ENCODE peak calls at places on chromosomes 16 and 17, in seven cellular contexts. Q, X, N, L, I, E and A are unnamed samples.

GRCh38 chr17:72122336-72122667 is 1.5 kb downstream of the SOX9 start:
- DNase-seq in L (no peak), E (no peak), Q (no peak), N (no peak), I (no peak), X (no peak), A (no peak)

GRCh38 chr17:40123811-40124114 is 2.0 kb downstream of the MSL1 start:
- DNase-seq in X (no peak), N (no peak), L (no peak), E (no peak), Q (no peak), I (no peak), A (no peak)

GRCh38 chr16:1089822-1090619 is 6.0 kb downstream of the C1QTNF8 start:
- DNase-seq in N (no peak), L (peak), Q (no peak), X (no peak), E (no peak), I (no peak), A (peak)

GRCh38 chr17:34709108-34709779 is 129.9 kb downstream of the TMEM132E start:
- DNase-seq in E (no peak), L (no peak), I (no peak), Q (no peak), N (no peak), X (no peak), A (no peak)

GRCh38 chr17:19415806-19416775 is 5.1 kb downstream of the RNF112 start:
- DNase-seq in L (no peak), Q (no peak), N (no peak), E (no peak), I (no peak), X (no peak), A (no peak)

GRCh38 chr17:40457369-40457768 is 14.1 kb downstream of the IGFBP4 start:
- DNase-seq in E (no peak), N (no peak), I (no peak), L (no peak), Q (no peak), X (no peak), A (no peak)

GRCh38 chr16:70553645-70554044 is 30.0 kb downstream of the SF3B3 start:
- DNase-seq in L (no peak), E (no peak), X (no peak), N (no peak), Q (peak), I (no peak), A (no peak)

GRCh38 chr17:61400058-61400785 is 579 bp downstream of the TBX2 start:
- DNase-seq in Q (peak), L (no peak), I (no peak), N (no peak), X (no peak), E (no peak), A (no peak)

GRCh38 chr16:56389554-56389953 is 35.8 kb downstream of the AMFR start:
- DNase-seq in L (no peak), N (no peak), Q (peak), I (no peak), X (no peak), E (no peak), A (no peak)

GRCh38 chr17:67280279-67280678 is 35.3 kb upstream of the HELZ start:
- DNase-seq in Q (peak), N (no peak), X (no peak), L (no peak), E (no peak), I (no peak), A (no peak)

GRCh38 chr17:1009411-1010085 is 12.6 kb downstream of the TIMM22 start:
- DNase-seq in L (no peak), Q (no peak), X (no peak), N (no peak), E (no peak), I (peak), A (no peak)

GRCh38 chr16:19781196-19781595 is 63.1 kb downstream of the IQCK start:
- DNase-seq in X (no peak), Q (no peak), I (no peak), L (no peak), N (no peak), E (no peak), A (no peak)

GRCh38 chr16:79932564-79932963 is 332.0 kb upstream of the MAF start:
- DNase-seq in Q (no peak), L (no peak), X (no peak), N (no peak), I (no peak), E (no peak), A (no peak)

GRCh38 chr17:76714822-76715461 is 4.2 kb upstream of the MXRA7 start:
- DNase-seq in L (peak), I (peak), X (peak), E (no peak), Q (peak), N (peak), A (peak)

GRCh38 chr17:60158751-60159478 is 9.1 kb downstream of the CA4 start:
- DNase-seq in Q (no peak), N (no peak), X (no peak), L (no peak), E (no peak), I (no peak), A (no peak)

GRCh38 chr17:63189930-63190329 is 223.9 kb downstream of the TANC2 start:
- DNase-seq in I (no peak), N (no peak), E (no peak), Q (peak), L (no peak), X (no peak), A (no peak)

GRCh38 chr16:14600164-14600563 is 29.9 kb downstream of the PARN start:
- DNase-seq in L (no peak), I (no peak), E (peak), N (no peak), Q (peak), X (peak), A (no peak)

GRCh38 chr16:68800257-68800875 is 43.0 kb upstream of the TANGO6 start:
- DNase-seq in N (peak), E (peak), I (no peak), Q (peak), L (no peak), X (peak), A (no peak)

GRCh38 chr16:80041399-80041798 is 440.9 kb upstream of the MAF start:
- DNase-seq in X (no peak), Q (no peak), I (no peak), N (no peak), E (no peak), L (no peak), A (no peak)

GRCh38 chr17:9728005-9728404 is 63.4 kb downstream of the DHRS7C start:
- DNase-seq in N (no peak), L (no peak), X (no peak), E (no peak), Q (no peak), I (no peak), A (no peak)

GRCh38 chr17:76384987-76385891 is 830 bp downstream of the SPHK1 start:
- DNase-seq in I (peak), E (no peak), X (peak), L (peak), N (peak), Q (no peak), A (peak)

GRCh38 chr16:72300892-72301291 is 128.9 kb upstream of the PMFBP1 start:
- DNase-seq in I (no peak), X (no peak), N (no peak), L (no peak), E (no peak), Q (no peak), A (no peak)

GRCh38 chr16:17396762-17397498 is 73.8 kb downstream of the XYLT1 start:
- DNase-seq in L (no peak), I (no peak), X (no peak), N (peak), E (no peak), Q (peak), A (no peak)

GRCh38 chr17:82297804-82298537 is 19.4 kb downstream of the CD7 start:
- DNase-seq in Q (peak), E (peak), L (peak), N (peak), X (peak), I (peak), A (peak)
- TF ChIP-seq CTCF in Q (no peak), E (no peak), L (no peak), N (no peak), X (no peak), I (no peak), A (no peak)

GRCh38 chr17:65020284-65020683 is 36.3 kb downstream of the GNA13 start:
- DNase-seq in E (no peak), N (no peak), X (peak), L (no peak), Q (peak), I (no peak), A (no peak)

GRCh38 chr17:65022751-65023421 is 33.7 kb downstream of the GNA13 start:
- DNase-seq in N (no peak), Q (peak), X (no peak), E (peak), L (no peak), I (no peak), A (no peak)

GRCh38 chr17:65023791-65024190 is 32.7 kb downstream of the GNA13 start:
- DNase-seq in I (no peak), L (no peak), E (no peak), Q (no peak), X (peak), N (no peak), A (no peak)

GRCh38 chr17:65025288-65025687 is 31.3 kb downstream of the GNA13 start:
- DNase-seq in X (no peak), N (no peak), L (no peak), I (no peak), Q (no peak), E (no peak), A (no peak)

DNA sequence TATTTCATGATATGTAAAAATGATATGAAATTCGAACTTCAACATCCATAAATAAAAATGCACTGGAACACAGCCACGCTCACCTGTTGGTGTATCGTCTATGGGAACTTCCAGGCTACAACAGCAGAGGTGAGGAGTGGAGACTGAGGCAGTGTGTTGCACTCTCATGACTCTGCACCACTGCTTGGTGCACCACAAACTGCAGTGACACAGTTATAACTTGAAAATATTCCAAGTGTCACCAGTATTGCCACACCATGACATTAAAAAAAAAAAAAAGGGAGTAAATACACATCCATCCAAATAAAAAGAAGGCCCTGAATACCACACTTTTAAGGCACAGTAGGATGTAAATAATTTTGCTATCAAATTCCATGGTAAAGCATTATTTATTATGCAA is 34.4 kb downstream of the GNA13 start:
- DNase-seq in I (no peak), N (no peak), E (no peak), Q (no peak), X (peak), L (no peak), A (no peak)
- H3K27ac ChIP-seq in I (no peak), N (no peak), E (no peak), Q (no peak), X (no peak), L (no peak), A (no peak)

DNA sequence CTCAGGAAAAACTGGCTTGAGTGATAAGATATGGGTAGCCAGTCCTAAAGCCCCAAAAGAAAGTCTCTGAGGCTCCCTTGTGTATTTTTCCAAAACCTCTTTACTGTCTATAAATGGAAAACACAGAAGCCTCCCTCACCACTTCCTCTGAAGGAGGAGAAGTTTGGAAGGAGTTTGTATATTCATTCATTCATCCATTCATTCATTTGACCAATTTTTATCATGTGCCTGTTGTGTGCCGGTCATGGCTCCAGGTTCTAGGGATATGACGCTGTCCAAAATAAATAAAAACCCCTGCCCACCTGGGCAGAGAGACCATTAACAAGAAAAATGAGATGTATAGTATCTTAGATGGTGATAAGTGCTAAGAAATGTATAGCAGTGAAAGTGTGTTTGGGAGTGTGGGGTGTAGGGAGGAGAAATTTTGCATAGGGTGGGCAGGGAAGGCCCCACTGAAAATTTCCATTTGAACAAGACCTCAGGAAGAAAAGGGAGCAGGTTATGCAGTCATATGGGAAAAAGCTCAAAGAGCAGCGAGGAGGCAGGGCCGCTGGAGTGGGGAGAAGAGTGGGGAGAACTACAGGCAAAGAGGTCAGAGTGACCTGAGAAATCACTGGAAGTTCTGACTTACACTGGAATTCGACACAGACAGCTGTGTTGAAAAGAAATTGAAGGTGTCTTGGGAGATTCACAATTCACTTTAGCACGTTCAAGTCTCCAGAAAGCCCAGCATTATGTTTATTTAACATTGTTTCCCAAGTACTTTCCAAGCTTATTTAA is 6.1 kb upstream of the WIPI1 start:
- DNase-seq in N (no peak), I (no peak), X (no peak), E (no peak), L (no peak), Q (no peak), A (no peak)
- TF ChIP-seq CTCF in N (peak), I (no peak), X (no peak), E (peak), L (peak), Q (no peak), A (no peak)

GRCh38 chr16:88968589-88969280 is 8.3 kb downstream of the CBFA2T3 start:
- DNase-seq in I (no peak), Q (no peak), X (no peak), N (no peak), L (no peak), E (no peak), A (no peak)

GRCh38 chr16:88966986-88967799 is 9.8 kb downstream of the CBFA2T3 start:
- DNase-seq in I (no peak), X (no peak), L (no peak), E (no peak), Q (no peak), N (no peak), A (no peak)

GRCh38 chr16:88965826-88966480 is 11.1 kb downstream of the CBFA2T3 start:
- DNase-seq in N (no peak), Q (no peak), E (no peak), I (no peak), L (no peak), X (no peak), A (no peak)

GRCh38 chr16:88969361-88969831 is 7.6 kb downstream of the CBFA2T3 start:
- DNase-seq in Q (no peak), I (no peak), L (no peak), N (no peak), X (no peak), E (no peak), A (no peak)

GRCh38 chr16:88967800-88968588 is 9.0 kb downstream of the CBFA2T3 start:
- DNase-seq in N (no peak), I (no peak), L (no peak), Q (no peak), E (no peak), X (no peak), A (no peak)
- H3K27ac ChIP-seq in N (no peak), I (no peak), L (no peak), Q (no peak), E (no peak), X (no peak), A (no peak)

GRCh38 chr16:49644143-49644460 is 211.8 kb downstream of the ZNF423 start:
- DNase-seq in N (no peak), E (no peak), I (no peak), L (no peak), Q (peak), X (peak), A (no peak)
- TF ChIP-seq CTCF in N (no peak), E (no peak), I (no peak), L (peak), Q (no peak), X (peak), A (no peak)

GRCh38 chr17:42399121-42399520 is 10.9 kb upstream of the STAT3 start:
- DNase-seq in L (no peak), Q (no peak), N (no peak), E (no peak), I (no peak), X (no peak), A (no peak)
- H3K27ac ChIP-seq in L (peak), Q (no peak), N (no peak), E (peak), I (no peak), X (no peak), A (no peak)

GRCh38 chr17:27492470-27492869 is 36.2 kb downstream of the KSR1 start:
- DNase-seq in E (no peak), L (no peak), X (no peak), Q (no peak), I (no peak), N (no peak), A (no peak)

GRCh38 chr17:27495460-27495859 is 39.2 kb downstream of the KSR1 start:
- DNase-seq in I (no peak), E (no peak), N (no peak), X (no peak), Q (no peak), L (no peak), A (no peak)

GRCh38 chr17:27496005-27496404 is 39.8 kb downstream of the KSR1 start:
- DNase-seq in Q (no peak), X (no peak), I (no peak), L (no peak), N (no peak), E (no peak), A (no peak)

GRCh38 chr17:27493088-27493487 is 36.8 kb downstream of the KSR1 start:
- DNase-seq in N (no peak), X (no peak), I (no peak), Q (no peak), E (no peak), L (no peak), A (no peak)

DNA sequence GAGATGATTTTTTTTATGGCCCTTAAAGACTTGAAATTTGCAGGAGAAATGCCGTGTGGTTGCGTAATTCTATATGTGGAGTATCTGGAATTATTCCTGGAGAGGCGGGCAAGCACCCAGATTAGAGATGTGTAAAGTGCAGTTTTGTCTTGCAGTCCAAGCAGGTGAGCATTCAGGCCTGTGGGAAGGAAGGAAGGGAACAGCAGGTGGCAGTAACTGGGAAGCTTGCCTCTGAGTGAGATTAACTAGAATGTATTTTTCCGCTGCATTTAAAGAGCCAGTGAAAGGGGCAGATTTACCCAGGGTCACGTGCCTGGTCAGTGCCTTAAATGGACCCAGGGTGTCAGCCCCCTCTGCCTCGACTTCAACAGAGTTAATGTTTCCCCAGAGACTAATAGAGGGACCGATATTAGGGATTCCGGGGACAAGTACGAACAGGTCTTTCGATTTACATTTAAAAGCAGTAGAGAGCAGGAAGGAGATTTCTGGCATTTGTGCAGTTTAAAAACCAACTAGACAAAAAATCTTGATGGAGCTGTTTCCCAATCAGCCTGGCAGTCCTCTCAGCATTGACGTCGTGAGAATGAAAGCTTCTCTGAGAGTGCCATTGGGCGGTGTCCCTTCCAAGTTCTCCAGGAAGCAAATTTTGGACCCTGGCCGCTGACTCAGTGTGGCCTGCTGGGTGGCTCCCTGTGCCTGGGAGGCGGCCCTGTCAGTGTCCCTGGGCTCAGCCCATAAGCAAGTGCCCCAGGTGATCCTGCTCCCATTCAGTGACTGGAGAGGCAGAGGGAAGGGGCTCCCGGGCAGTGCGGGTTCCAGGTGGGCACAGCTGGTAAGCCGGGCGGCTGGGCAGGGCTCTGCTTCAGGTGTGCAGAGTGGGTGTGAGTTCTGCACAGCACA is 38.2 kb downstream of the KSR1 start:
- DNase-seq in N (no peak), L (peak), I (peak), Q (peak), E (no peak), X (peak), A (peak)
- TF ChIP-seq CTCF in N (no peak), L (peak), I (no peak), Q (peak), E (no peak), X (peak), A (peak)

DNA sequence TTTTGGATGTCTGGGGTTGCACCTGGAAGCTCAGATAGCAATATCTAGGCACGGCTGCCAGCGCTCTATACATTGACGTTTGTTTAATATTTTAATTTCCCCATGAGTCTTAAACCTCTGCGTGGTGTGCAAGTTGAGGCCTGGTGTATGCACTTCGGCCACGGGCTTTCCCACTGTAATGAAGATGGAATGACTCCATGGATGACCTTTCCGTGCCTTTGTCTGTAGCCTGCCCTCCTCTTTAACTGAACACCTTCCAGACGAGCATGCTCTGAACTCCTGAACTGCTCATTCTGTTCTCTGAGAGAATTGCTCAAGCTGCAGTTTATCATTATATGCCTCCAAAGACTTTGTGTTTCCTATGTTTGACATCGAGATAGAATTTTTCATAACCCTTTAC is 438.8 kb downstream of the WWOX start:
- DNase-seq in E (no peak), I (no peak), Q (no peak), L (no peak), X (no peak), N (no peak), A (no peak)
- H3K27ac ChIP-seq in E (no peak), I (no peak), Q (no peak), L (no peak), X (no peak), N (no peak), A (no peak)